ENCODE peak calls at places on chromosome X, in ten cellular contexts. D is brain microvascular endothelial cell, Y is mucosa of descending colon, O is heart right ventricle, S is GM06990, Z is GM23248, E is uterus, V is lung, X is mammary epithelial cell, G is HCT116. L is an unnamed sample.

GRCh38 chrX:130937101-130937500 is 34.1 kb upstream of the ENOX2 start:
- DNase-seq in X (no peak), S (no peak), Z (no peak), E (no peak), Y (no peak), O (no peak), V (no peak), G (no peak), D (no peak), L (no peak)

GRCh38 chrX:16282209-16282608 is 114.9 kb downstream of the MAGEB17 start:
- DNase-seq in G (no peak), D (no peak), Z (no peak), X (no peak), E (no peak), S (no peak), V (no peak), Y (no peak), O (no peak), L (no peak)

GRCh38 chrX:11724122-11725017 is 33.7 kb upstream of the MSL3 start:
- DNase-seq in D (peak; percentile 26), V (no peak), X (peak; percentile 14), Z (peak; percentile 44), G (peak; percentile 7), O (no peak), E (no peak), S (no peak), Y (peak; percentile 4), L (no peak)

GRCh38 chrX:15943393-15943792 is 88.8 kb upstream of the AP1S2 start:
- DNase-seq in X (no peak), Y (no peak), S (no peak), O (no peak), G (no peak), D (no peak), V (no peak), Z (no peak), E (no peak), L (no peak)

GRCh38 chrX:11589573-11590110 is 76.1 kb downstream of the ARHGAP6 start:
- DNase-seq in V (no peak), E (no peak), S (no peak), O (no peak), Y (no peak), G (no peak), Z (no peak), D (no peak), X (no peak), L (no peak)

GRCh38 chrX:101417190-101417589 is 9.2 kb downstream of the HNRNPH2 start:
- DNase-seq in X (no peak), V (no peak), O (no peak), E (no peak), D (no peak), Z (no peak), S (no peak), G (no peak), Y (no peak), L (no peak)

GRCh38 chrX:113548308-113549015 is 707.8 kb upstream of the AMOT start:
- DNase-seq in O (no peak), Z (no peak), D (no peak), V (no peak), E (no peak), Y (no peak), X (no peak), G (no peak), S (no peak), L (no peak)

GRCh38 chrX:150270622-150271021 is 92.5 kb upstream of the MAMLD1 start:
- DNase-seq in G (no peak), V (no peak), D (no peak), S (no peak), X (no peak), Z (no peak), Y (no peak), E (no peak), O (no peak), L (peak; percentile 5)

GRCh38 chrX:68443155-68443868 is 10.0 kb upstream of the OPHN1 start:
- DNase-seq in E (no peak), G (no peak), X (peak; percentile 33), Z (peak; percentile 32), O (no peak), Y (no peak), S (no peak), D (peak; percentile 64), V (peak; percentile 40), L (no peak)

GRCh38 chrX:9728271-9728670 is 37.4 kb downstream of the GPR143 start:
- DNase-seq in O (no peak), D (no peak), Z (no peak), S (no peak), X (no peak), E (no peak), G (no peak), Y (no peak), V (no peak), L (no peak)

GRCh38 chrX:9730752-9731151 is 34.9 kb downstream of the GPR143 start:
- DNase-seq in G (no peak), S (no peak), D (no peak), E (no peak), X (peak; percentile 62), O (no peak), Z (no peak), V (no peak), Y (no peak), L (no peak)

GRCh38 chrX:9729161-9729885 is 36.3 kb downstream of the GPR143 start:
- DNase-seq in V (no peak), O (no peak), G (no peak), Y (no peak), X (no peak), D (no peak), E (no peak), S (no peak), Z (peak; percentile 55), L (no peak)

GRCh38 chrX:9724711-9725110 is 40.9 kb downstream of the GPR143 start:
- DNase-seq in Y (no peak), V (no peak), E (no peak), O (no peak), X (peak; percentile 7), D (peak; percentile 28), S (no peak), Z (peak; percentile 48), G (no peak), L (no peak)

DNA sequence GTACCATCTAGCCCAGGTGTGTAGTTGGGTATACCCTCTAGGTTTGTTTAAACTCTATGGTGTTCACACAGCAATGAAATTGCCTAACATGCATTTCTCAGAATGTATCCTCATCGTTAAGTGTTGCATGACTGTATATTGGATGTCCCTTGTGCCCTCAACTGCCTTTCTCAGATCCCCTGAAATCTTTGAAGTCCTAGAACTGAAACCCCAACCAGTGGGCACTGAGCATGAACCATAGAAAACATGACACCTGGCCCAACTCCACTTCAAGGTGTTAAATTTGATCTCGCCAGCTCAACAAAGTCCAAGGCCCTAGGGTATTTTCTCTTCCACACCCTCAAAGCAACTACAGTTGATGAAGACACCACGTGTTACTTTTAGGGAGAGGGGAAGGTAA is 35.6 kb downstream of the GPR143 start:
- DNase-seq in O (no peak), G (no peak), Z (no peak), S (no peak), V (no peak), E (no peak), X (no peak), D (no peak), Y (no peak), L (no peak)
- H3K36me3 ChIP-seq in O (no peaks in the 10 kb centered on the region), G (no peaks in the 10 kb centered on the region), Z (no peaks in the 10 kb centered on the region), S (no peaks in the 10 kb centered on the region), V (no peaks in the 10 kb centered on the region), E (no peaks in the 10 kb centered on the region), X (no peaks in the 10 kb centered on the region), D (no peaks in the 10 kb centered on the region), Y (no peaks in the 10 kb centered on the region), L (no peaks in the 10 kb centered on the region)

DNA sequence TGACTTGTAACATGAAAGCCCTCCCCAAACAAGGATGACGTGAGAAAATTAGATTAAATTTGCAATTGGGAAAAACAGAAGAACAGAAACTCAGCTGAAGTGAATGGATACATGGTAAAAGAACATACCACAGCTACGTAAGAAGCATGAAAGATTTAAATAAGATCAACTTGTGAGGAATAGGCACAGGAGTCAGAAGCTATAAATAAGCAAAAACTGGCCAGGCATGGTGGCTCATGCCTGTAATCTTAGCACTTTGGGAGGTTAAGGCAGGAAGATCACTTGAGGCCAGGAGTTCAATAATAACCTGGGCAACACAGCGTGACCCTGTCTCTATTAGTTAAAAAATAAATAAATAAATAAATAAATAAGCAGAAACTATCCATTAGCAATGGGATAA is 33.6 kb upstream of the ZCCHC13 start:
- DNase-seq in D (no peak), G (no peak), S (no peak), O (no peak), X (no peak), Y (no peak), V (no peak), E (no peak), Z (no peak), L (no peak)
- H3K36me3 ChIP-seq in D (peaks cover 11% of the 10 kb centered on the region), G (peaks cover 2% of the 10 kb centered on the region), S (no peaks in the 10 kb centered on the region), O (peaks cover 5% of the 10 kb centered on the region), X (peaks cover 3% of the 10 kb centered on the region), Y (no peaks in the 10 kb centered on the region), V (peaks cover 3% of the 10 kb centered on the region), E (no peaks in the 10 kb centered on the region), Z (peaks cover 10% of the 10 kb centered on the region), L (no peaks in the 10 kb centered on the region)

DNA sequence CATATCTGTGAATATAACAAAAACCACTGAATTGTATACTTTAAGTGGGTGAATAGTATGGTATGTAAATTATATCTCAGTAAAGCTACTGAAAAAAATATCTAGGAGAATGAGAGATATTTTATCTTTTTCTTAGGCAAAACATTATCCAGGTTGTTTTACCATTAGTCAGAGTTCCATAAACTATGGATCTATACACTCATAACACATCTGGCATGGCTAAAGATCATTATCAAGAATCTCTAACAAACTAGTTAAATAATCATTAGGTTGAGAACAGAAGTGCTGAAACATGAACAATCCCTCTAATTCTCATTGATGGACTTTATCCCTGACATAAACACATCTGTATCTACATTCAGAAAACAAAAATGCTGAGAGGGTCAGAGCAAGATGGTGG is 15.6 kb downstream of the MED14 start:
- DNase-seq in V (no peak), Y (no peak), X (no peak), E (no peak), G (no peak), S (no peak), O (no peak), D (no peak), Z (no peak), L (no peak)
- H3K36me3 ChIP-seq in V (no peaks in the 10 kb centered on the region), Y (no peaks in the 10 kb centered on the region), X (peaks cover 2% of the 10 kb centered on the region), E (no peaks in the 10 kb centered on the region), G (no peaks in the 10 kb centered on the region), S (no peaks in the 10 kb centered on the region), O (no peaks in the 10 kb centered on the region), D (no peaks in the 10 kb centered on the region), Z (no peaks in the 10 kb centered on the region), L (no peaks in the 10 kb centered on the region)

GRCh38 chrX:78129714-78130113 is 9.7 kb downstream of the TAF9B start:
- DNase-seq in Z (no peak), D (no peak), E (no peak), G (no peak), V (no peak), S (no peak), O (no peak), X (no peak), Y (no peak), L (no peak)
- H3K36me3 ChIP-seq in Z (peaks cover 62% of the 10 kb centered on the region), D (peaks cover 13% of the 10 kb centered on the region), E (no peaks in the 10 kb centered on the region), G (peaks cover 24% of the 10 kb centered on the region), V (peaks cover 5% of the 10 kb centered on the region), S (peaks cover 2% of the 10 kb centered on the region), O (no peaks in the 10 kb centered on the region), X (peaks cover 20% of the 10 kb centered on the region), Y (no peaks in the 10 kb centered on the region), L (peaks cover 2% of the 10 kb centered on the region)

L was measured in Caco-2.